ENCODE peak calls at places on chromosomes 7 and 10, in seven cellular contexts. One of them, this sample, is unnamed.
A peak's percentile ranks its signal among the peaks of the same experiment; 100 is the strongest.

GRCh38 chr7:156942708-156943090 is 6.8 kb upstream of the NOM1 start:
- DNase-seq in ascending aorta: no peak
- DNase-seq in kidney: peak; percentile 66
- DNase-seq in transverse colon: no peak
- DNase-seq in GM23338: peak; percentile 72
- DNase-seq in HCT116: no peak
- DNase-seq in adrenal gland: no peak
- DNase-seq in this sample: peak; percentile 67

GRCh38 chr10:71205468-71205867 is 6.9 kb upstream of the UNC5B start:
- DNase-seq in ascending aorta: no peak
- DNase-seq in kidney: no peak
- DNase-seq in transverse colon: no peak
- DNase-seq in GM23338: no peak
- DNase-seq in HCT116: no peak
- DNase-seq in adrenal gland: no peak
- DNase-seq in this sample: no peak

GRCh38 chr7:37009282-37009681 is 285.0 kb upstream of the AOAH start:
- DNase-seq in ascending aorta: no peak
- DNase-seq in kidney: no peak
- DNase-seq in transverse colon: no peak
- DNase-seq in GM23338: no peak
- DNase-seq in HCT116: no peak
- DNase-seq in adrenal gland: no peak
- DNase-seq in this sample: no peak

GRCh38 chr7:123191132-123191531 is 8.6 kb downstream of the SLC13A1 start:
- DNase-seq in ascending aorta: no peak
- DNase-seq in kidney: no peak
- DNase-seq in transverse colon: no peak
- DNase-seq in GM23338: no peak
- DNase-seq in HCT116: no peak
- DNase-seq in adrenal gland: no peak
- DNase-seq in this sample: no peak

GRCh38 chr7:96169439-96169838 is 152.5 kb downstream of the SLC25A13 start:
- DNase-seq in ascending aorta: no peak
- DNase-seq in kidney: no peak
- DNase-seq in transverse colon: no peak
- DNase-seq in GM23338: no peak
- DNase-seq in HCT116: no peak
- DNase-seq in adrenal gland: no peak
- DNase-seq in this sample: no peak

GRCh38 chr10:3222068-3222467 is 49.5 kb upstream of the PITRM1 start:
- DNase-seq in ascending aorta: no peak
- DNase-seq in kidney: no peak
- DNase-seq in transverse colon: no peak
- DNase-seq in GM23338: peak; percentile 81
- DNase-seq in HCT116: no peak
- DNase-seq in adrenal gland: no peak
- DNase-seq in this sample: no peak

GRCh38 chr7:151349507-151349853 is 7.9 kb downstream of the NUB1 start:
- DNase-seq in ascending aorta: no peak
- DNase-seq in kidney: no peak
- DNase-seq in transverse colon: peak; percentile 37
- DNase-seq in GM23338: no peak
- DNase-seq in HCT116: no peak
- DNase-seq in adrenal gland: peak; percentile 34
- DNase-seq in this sample: no peak

GRCh38 chr10:19168584-19168983 is 120.0 kb downstream of the MALRD1 start:
- DNase-seq in ascending aorta: no peak
- DNase-seq in kidney: no peak
- DNase-seq in transverse colon: no peak
- DNase-seq in GM23338: peak; percentile 76
- DNase-seq in HCT116: no peak
- DNase-seq in adrenal gland: no peak
- DNase-seq in this sample: peak; percentile 8

GRCh38 chr10:91856637-91857036 is 52.6 kb downstream of the FGFBP3 start:
- DNase-seq in ascending aorta: no peak
- DNase-seq in kidney: no peak
- DNase-seq in transverse colon: no peak
- DNase-seq in GM23338: peak; percentile 62
- DNase-seq in HCT116: peak; percentile 3
- DNase-seq in adrenal gland: no peak
- DNase-seq in this sample: no peak

GRCh38 chr7:121960678-121961461 is 87.9 kb downstream of the PTPRZ1 start:
- DNase-seq in ascending aorta: no peak
- DNase-seq in kidney: no peak
- DNase-seq in transverse colon: no peak
- DNase-seq in GM23338: no peak
- DNase-seq in HCT116: peak; percentile 57
- DNase-seq in adrenal gland: no peak
- DNase-seq in this sample: no peak

GRCh38 chr10:48523212-48523819 is 81.6 kb downstream of the ARHGAP22 start:
- DNase-seq in ascending aorta: peak; percentile 36
- DNase-seq in kidney: no peak
- DNase-seq in transverse colon: peak; percentile 28
- DNase-seq in GM23338: peak; percentile 74
- DNase-seq in HCT116: peak; percentile 19
- DNase-seq in adrenal gland: peak; percentile 88
- DNase-seq in this sample: peak; percentile 84

GRCh38 chr10:29081971-29082699 is 206.7 kb upstream of the LYZL1 start:
- DNase-seq in ascending aorta: no peak
- DNase-seq in kidney: no peak
- DNase-seq in transverse colon: no peak
- DNase-seq in GM23338: no peak
- DNase-seq in HCT116: no peak
- DNase-seq in adrenal gland: no peak
- DNase-seq in this sample: no peak

GRCh38 chr10:81873231-81873931 is 1.6 kb upstream of the NRG3 start:
- DNase-seq in ascending aorta: no peak
- DNase-seq in kidney: no peak
- DNase-seq in transverse colon: no peak
- DNase-seq in GM23338: no peak
- DNase-seq in HCT116: no peak
- DNase-seq in adrenal gland: no peak
- DNase-seq in this sample: no peak
- H3K4me3 ChIP-seq in ascending aorta: no peak overlapping the region
- H3K4me3 ChIP-seq in kidney: peak overlapping the region; percentile 59
- H3K4me3 ChIP-seq in transverse colon: no peak overlapping the region
- H3K4me3 ChIP-seq in GM23338: peak overlapping the region; percentile 77
- H3K4me3 ChIP-seq in HCT116: no peak overlapping the region
- H3K4me3 ChIP-seq in adrenal gland: no peak overlapping the region
- H3K4me3 ChIP-seq in this sample: peak overlapping the region; percentile 61

GRCh38 chr7:38368191-38368605 is 94.8 kb upstream of the TARP start:
- DNase-seq in ascending aorta: no peak
- DNase-seq in kidney: peak; percentile 75
- DNase-seq in transverse colon: peak; percentile 70
- DNase-seq in GM23338: peak; percentile 93
- DNase-seq in HCT116: peak; percentile 83
- DNase-seq in adrenal gland: peak; percentile 68
- DNase-seq in this sample: peak; percentile 69
- H3K36me3 ChIP-seq in ascending aorta: no peaks in the 10 kb centered on the region
- H3K36me3 ChIP-seq in kidney: no peaks in the 10 kb centered on the region
- H3K36me3 ChIP-seq in transverse colon: no peaks in the 10 kb centered on the region
- H3K36me3 ChIP-seq in GM23338: no peaks in the 10 kb centered on the region
- H3K36me3 ChIP-seq in HCT116: no peaks in the 10 kb centered on the region
- H3K36me3 ChIP-seq in adrenal gland: no peaks in the 10 kb centered on the region
- H3K36me3 ChIP-seq in this sample: no peaks in the 10 kb centered on the region

GRCh38 chr7:33728779-33729646 is 176.3 kb upstream of the BMPER start:
- DNase-seq in ascending aorta: no peak
- DNase-seq in kidney: no peak
- DNase-seq in transverse colon: no peak
- DNase-seq in GM23338: no peak
- DNase-seq in HCT116: no peak
- DNase-seq in adrenal gland: no peak
- DNase-seq in this sample: no peak
- H3K4me3 ChIP-seq in ascending aorta: no peak overlapping the region
- H3K4me3 ChIP-seq in kidney: no peak overlapping the region
- H3K4me3 ChIP-seq in transverse colon: no peak overlapping the region
- H3K4me3 ChIP-seq in GM23338: no peak overlapping the region
- H3K4me3 ChIP-seq in HCT116: no peak overlapping the region
- H3K4me3 ChIP-seq in adrenal gland: no peak overlapping the region
- H3K4me3 ChIP-seq in this sample: no peak overlapping the region

DNA sequence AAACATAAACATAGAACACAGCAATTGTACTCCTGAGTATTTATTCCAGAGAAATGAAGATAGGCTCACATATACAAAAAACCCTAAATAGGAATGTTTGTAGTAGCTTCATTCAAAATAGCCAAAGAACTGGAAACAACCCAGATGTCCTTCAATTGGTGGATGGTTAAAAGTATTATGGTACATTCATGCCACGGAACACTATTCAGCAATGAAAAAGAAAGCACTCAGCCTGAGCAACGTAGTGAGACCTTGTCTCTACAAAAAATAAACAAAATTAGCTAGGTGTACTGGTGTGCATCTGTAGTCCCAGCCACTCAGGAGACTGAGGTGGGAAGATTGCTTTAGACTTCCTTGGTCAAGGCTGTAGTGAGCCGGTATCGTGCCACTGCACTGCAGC is 94.4 kb downstream of the RAPGEF5 start:
- DNase-seq in ascending aorta: no peak
- DNase-seq in kidney: no peak
- DNase-seq in transverse colon: no peak
- DNase-seq in GM23338: no peak
- DNase-seq in HCT116: no peak
- DNase-seq in adrenal gland: no peak
- DNase-seq in this sample: no peak
- H3K36me3 ChIP-seq in ascending aorta: no peaks in the 10 kb centered on the region
- H3K36me3 ChIP-seq in kidney: no peaks in the 10 kb centered on the region
- H3K36me3 ChIP-seq in transverse colon: no peaks in the 10 kb centered on the region
- H3K36me3 ChIP-seq in GM23338: no peaks in the 10 kb centered on the region
- H3K36me3 ChIP-seq in HCT116: no peaks in the 10 kb centered on the region
- H3K36me3 ChIP-seq in adrenal gland: no peaks in the 10 kb centered on the region
- H3K36me3 ChIP-seq in this sample: no peaks in the 10 kb centered on the region

DNA sequence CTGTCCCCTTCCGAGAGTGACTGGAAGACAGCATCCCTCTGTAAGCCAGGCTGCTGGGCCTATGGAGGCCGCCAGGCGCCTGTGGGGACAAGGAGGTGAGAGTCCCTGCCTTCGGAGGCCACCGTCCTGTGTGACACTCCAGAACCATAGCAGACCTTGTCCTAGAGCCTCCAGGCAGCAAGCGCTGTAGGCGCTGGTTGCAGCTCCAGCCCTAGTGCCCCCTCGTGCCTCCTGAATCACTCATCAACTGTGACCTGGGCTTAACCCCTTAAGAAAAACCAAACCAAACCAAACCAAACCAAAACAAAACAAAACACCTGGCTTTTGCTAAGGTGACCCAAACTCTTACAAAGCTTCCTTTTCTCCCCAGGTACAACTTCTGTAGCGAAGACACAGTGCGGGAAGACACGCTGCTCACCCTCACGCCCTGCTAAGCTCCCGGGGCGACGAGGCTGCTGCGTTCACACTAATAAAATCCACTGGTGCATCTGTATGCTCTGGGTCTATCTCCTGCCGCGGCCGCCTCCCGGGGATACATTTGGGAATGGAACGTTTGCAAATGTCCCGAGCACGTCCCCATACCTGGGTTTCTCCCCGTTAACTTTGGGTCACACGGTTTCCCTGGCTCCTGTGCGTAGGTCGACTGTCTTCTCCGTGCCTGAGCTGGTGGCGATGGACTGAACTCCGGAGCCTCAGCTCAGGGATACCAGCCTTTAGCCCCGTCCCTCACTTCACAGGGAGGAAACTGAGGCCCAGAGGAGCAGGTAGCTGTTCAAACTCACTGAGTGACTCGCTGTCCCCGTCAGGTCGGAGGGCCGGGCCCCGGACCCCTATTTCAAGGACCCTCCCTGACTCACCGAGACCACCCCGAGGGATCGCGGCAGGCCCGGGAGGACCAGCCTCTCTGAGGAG is 11.8 kb upstream of the PNLIPRP2 start:
- DNase-seq in ascending aorta: no peak
- DNase-seq in kidney: no peak
- DNase-seq in transverse colon: no peak
- DNase-seq in GM23338: peak; percentile 46
- DNase-seq in HCT116: no peak
- DNase-seq in adrenal gland: no peak
- DNase-seq in this sample: peak; percentile 73
- H3K4me3 ChIP-seq in ascending aorta: no peak overlapping the region
- H3K4me3 ChIP-seq in kidney: peak overlapping the region; percentile 48
- H3K4me3 ChIP-seq in transverse colon: peak overlapping the region; percentile 45
- H3K4me3 ChIP-seq in GM23338: peak overlapping the region; percentile 82
- H3K4me3 ChIP-seq in HCT116: no peak overlapping the region
- H3K4me3 ChIP-seq in adrenal gland: no peak overlapping the region
- H3K4me3 ChIP-seq in this sample: peak overlapping the region; percentile 69

DNA sequence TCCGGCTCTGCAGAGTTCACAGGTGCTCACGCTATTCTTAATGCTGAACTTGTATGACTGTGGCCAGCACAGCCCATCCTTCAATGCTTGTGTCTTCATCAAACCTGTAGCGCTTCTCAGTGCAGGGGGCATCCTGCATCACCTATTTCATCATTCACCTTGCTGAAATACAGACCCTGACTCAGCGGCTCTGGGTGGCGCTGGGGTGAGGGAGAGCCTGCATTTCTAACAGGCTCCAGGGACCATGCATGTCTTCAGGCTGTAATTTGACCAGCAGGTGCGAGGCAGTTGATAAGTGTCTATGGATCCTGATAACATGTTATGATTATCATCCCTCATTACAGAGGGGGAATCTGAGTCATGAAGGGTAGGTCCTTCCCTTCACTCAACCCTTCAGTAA is 89.2 kb downstream of the VOPP1 start:
- DNase-seq in ascending aorta: no peak
- DNase-seq in kidney: no peak
- DNase-seq in transverse colon: no peak
- DNase-seq in GM23338: no peak
- DNase-seq in HCT116: no peak
- DNase-seq in adrenal gland: no peak
- DNase-seq in this sample: no peak
- H3K36me3 ChIP-seq in ascending aorta: no peaks in the 10 kb centered on the region
- H3K36me3 ChIP-seq in kidney: no peaks in the 10 kb centered on the region
- H3K36me3 ChIP-seq in transverse colon: no peaks in the 10 kb centered on the region
- H3K36me3 ChIP-seq in GM23338: no peaks in the 10 kb centered on the region
- H3K36me3 ChIP-seq in HCT116: no peaks in the 10 kb centered on the region
- H3K36me3 ChIP-seq in adrenal gland: no peaks in the 10 kb centered on the region
- H3K36me3 ChIP-seq in this sample: no peaks in the 10 kb centered on the region

DNA sequence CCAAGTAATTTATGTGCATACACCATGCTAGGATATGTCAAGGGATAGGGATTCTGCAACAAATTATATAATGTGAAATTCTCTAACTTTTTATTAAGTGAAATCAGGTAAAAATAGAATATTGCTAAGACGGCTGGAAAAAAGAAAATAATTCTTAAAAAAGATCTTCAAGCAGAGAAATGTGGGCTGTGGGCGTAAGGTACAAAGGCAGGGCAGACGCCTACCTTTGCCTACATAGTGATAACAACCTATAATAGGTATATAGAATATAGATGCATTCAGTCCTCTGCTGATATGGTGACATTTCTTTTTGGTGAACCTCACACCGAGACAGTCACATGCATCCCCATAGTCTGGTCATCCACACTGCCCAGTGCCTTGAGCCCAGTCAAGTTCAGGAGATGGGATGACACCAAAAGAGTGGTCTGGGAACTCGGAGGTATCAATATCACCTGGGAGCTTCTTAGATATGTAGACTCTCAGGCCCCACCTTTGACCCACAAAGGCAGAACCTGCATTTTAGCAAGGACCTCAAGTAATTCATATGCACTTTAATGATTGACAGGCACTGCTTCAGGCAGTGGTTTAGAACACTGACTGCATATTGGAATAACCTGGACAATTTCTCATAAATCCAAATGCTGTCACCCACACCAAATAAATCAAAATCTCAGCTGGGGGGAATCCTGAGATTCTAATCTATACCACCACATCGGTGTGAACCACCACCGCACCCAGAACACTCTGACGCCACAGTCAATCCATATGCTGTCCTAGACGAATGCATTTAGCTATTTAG is 57.4 kb upstream of the ARL4A start:
- DNase-seq in ascending aorta: no peak
- DNase-seq in kidney: no peak
- DNase-seq in transverse colon: no peak
- DNase-seq in GM23338: no peak
- DNase-seq in HCT116: no peak
- DNase-seq in adrenal gland: no peak
- DNase-seq in this sample: no peak
- H3K4me3 ChIP-seq in ascending aorta: no peak overlapping the region
- H3K4me3 ChIP-seq in kidney: no peak overlapping the region
- H3K4me3 ChIP-seq in transverse colon: no peak overlapping the region
- H3K4me3 ChIP-seq in GM23338: no peak overlapping the region
- H3K4me3 ChIP-seq in HCT116: no peak overlapping the region
- H3K4me3 ChIP-seq in adrenal gland: no peak overlapping the region
- H3K4me3 ChIP-seq in this sample: no peak overlapping the region

This sample was measured in H7.